ENCODE peak calls at places on chromosomes 2 and 18, in seven cellular contexts. E, L, R, G, H, C and P are unnamed samples.

GRCh38 chr2:28411166-28411755 is 18.6 kb downstream of the FOSL2 start:
- DNase-seq in E (peak), C (no peak), R (no peak), G (no peak), L (no peak), H (no peak), P (no peak)

GRCh38 chr2:150144546-150145305 is 342.7 kb downstream of the RND3 start:
- DNase-seq in R (no peak), G (no peak), H (no peak), L (no peak), C (peak), E (no peak), P (no peak)

GRCh38 chr2:219642064-219642444 is 14.6 kb downstream of the SLC4A3 start:
- DNase-seq in H (no peak), C (no peak), G (no peak), R (no peak), L (no peak), E (no peak), P (no peak)

GRCh38 chr2:121356058-121356640 is 71.1 kb upstream of the TFCP2L1 start:
- DNase-seq in R (peak), L (no peak), G (peak), E (no peak), C (peak), H (no peak), P (peak)

GRCh38 chr2:28645553-28645952 is 106.1 kb upstream of the PPP1CB start:
- DNase-seq in L (no peak), H (no peak), C (no peak), R (no peak), G (no peak), E (no peak), P (no peak)

GRCh38 chr2:182366625-182367024 is 60.2 kb downstream of the PDE1A start:
- DNase-seq in G (no peak), L (no peak), H (no peak), C (peak), R (no peak), E (no peak), P (no peak)

GRCh38 chr18:33114749-33115148 is 325.8 kb downstream of the CCDC178 start:
- DNase-seq in R (no peak), L (no peak), E (no peak), G (no peak), H (no peak), C (no peak), P (no peak)

GRCh38 chr2:159684796-159685195 is 27.5 kb upstream of the MARCHF7 start:
- DNase-seq in E (no peak), L (no peak), C (peak), R (no peak), H (no peak), G (peak), P (peak)

GRCh38 chr18:79792988-79793355 is 4.8 kb upstream of the KCNG2 start:
- DNase-seq in L (no peak), C (no peak), E (no peak), G (no peak), R (no peak), H (no peak), P (no peak)

GRCh38 chr2:54176577-54176976 is 61.2 kb downstream of the ACYP2 start:
- DNase-seq in R (peak), G (peak), C (peak), L (no peak), E (no peak), H (peak), P (peak)